ENCODE peak calls at places on chromosomes 3 and 15, in five cellular contexts. A, G, R, B and T are unnamed samples.

GRCh38 chr15:74531144-74531811 is 9.7 kb upstream of the ARID3B start:
- DNase-seq in G (no peak), A (no peak), R (peak; percentile 71), B (no peak), T (no peak)

GRCh38 chr3:79167651-79168416 is 600.0 kb downstream of the ROBO1 start:
- DNase-seq in A (no peak), R (no peak), B (no peak), G (no peak), T (peak; percentile 39)

GRCh38 chr3:81743096-81744025 is 18.1 kb downstream of the GBE1 start:
- DNase-seq in G (peak; percentile 63), A (no peak), R (no peak), B (no peak), T (peak; percentile 45)

GRCh38 chr3:136122006-136122405 is 74.1 kb downstream of the MSL2 start:
- DNase-seq in A (no peak), R (no peak), B (no peak), G (no peak), T (no peak)

GRCh38 chr3:22691407-22691806 is 511.7 kb upstream of the UBE2E2 start:
- DNase-seq in B (no peak), G (no peak), R (no peak), A (no peak), T (no peak)

GRCh38 chr3:70108072-70108471 is 108.5 kb downstream of the SAMMSON start:
- DNase-seq in A (no peak), B (no peak), R (peak; percentile 18), G (no peak), T (no peak)

GRCh38 chr3:23203651-23204111 is 554 bp downstream of the UBE2E2 start:
- DNase-seq in B (no peak), R (no peak), G (peak; percentile 14), A (peak; percentile 71), T (no peak)

GRCh38 chr3:77186728-77187127 is 146.8 kb downstream of the ROBO2 start:
- DNase-seq in B (no peak), R (no peak), A (no peak), G (no peak), T (no peak)

GRCh38 chr15:34365073-34365825 is 1.7 kb downstream of the LPCAT4 start:
- DNase-seq in G (no peak), R (no peak), A (no peak), B (peak; percentile 46), T (no peak)

GRCh38 chr15:83659011-83659811 is 5.3 kb downstream of the ADAMTSL3 start:
- DNase-seq in G (no peak), B (peak; percentile 63), R (peak; percentile 10), A (no peak), T (no peak)

DNA sequence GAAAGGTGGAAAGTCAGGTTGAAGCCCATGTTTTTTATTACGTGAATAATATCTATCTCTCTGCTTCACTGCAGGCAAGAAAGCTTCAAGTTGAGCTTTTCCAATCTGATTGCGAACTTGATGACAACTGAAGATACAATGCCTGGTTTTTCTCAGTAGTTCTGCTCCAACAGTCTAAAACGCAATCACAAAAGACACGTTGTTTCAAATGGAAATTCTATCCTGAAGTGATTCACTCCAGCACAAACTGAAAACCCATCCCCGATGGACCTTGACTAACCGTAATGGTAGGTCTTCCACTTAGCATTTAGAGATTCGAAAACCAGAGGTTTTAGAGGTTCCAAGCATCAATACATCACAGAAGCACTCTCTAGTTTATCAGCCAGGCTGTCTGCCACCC is 10.6 kb downstream of the B4GALT4 start:
- DNase-seq in R (no peak), G (no peak), A (no peak), B (no peak), T (no peak)
- H3K27ac ChIP-seq in R (no peak overlapping the region), G (no peak overlapping the region), A (no peak overlapping the region), B (no peak overlapping the region), T (no peak overlapping the region)

DNA sequence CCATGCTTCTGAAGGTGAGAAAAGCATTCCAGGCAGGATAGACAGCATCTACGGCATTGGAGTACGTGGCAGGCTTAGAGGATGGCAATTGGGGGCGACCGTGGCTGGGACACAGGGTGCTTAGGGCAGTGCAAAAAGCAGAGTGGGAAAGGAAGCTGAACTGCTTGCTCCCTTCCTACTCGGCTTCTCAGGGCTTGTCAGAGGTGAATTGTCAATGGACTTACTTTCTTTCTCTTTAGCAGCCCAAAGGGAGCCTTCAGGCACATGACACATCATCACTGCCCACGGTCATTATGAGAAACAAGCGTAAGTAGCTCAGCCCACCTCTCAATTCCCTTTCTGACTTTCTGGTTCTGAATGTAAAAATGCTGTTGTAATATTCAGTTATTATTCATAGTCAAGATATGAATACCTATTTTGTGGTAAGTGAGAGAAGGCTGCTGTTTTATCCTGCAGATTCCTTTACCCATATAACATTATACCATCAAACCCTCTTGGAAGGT is 84.3 kb downstream of the KLHL25 start:
- DNase-seq in G (no peak), B (no peak), R (no peak), A (no peak), T (no peak)
- H3K27ac ChIP-seq in G (no peak overlapping the region), B (peak overlapping the region; percentile 90), R (no peak overlapping the region), A (no peak overlapping the region), T (no peak overlapping the region)

DNA sequence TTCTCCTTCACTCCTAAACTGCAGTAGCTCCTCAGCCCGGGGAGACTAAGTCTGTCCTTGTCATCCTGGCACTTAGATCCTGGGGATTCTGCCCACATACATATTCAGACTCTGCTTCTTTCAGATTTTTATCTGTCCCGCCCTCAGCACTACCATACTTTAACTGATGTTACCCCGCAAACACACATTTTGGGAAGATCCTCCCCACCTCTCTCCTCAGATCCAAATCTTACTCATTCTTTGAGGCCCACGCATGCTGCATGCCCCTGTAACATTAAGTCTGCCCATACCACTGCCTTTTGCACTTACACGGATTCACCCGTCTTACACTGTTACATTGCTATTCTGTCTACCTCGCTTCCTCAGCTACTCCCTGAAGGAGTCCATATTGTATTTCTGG is 36.1 kb downstream of the SENP8 start:
- DNase-seq in A (no peak), B (no peak), G (no peak), R (no peak), T (no peak)
- H3K27ac ChIP-seq in A (no peak overlapping the region), B (no peak overlapping the region), G (peak overlapping the region; percentile 73), R (no peak overlapping the region), T (no peak overlapping the region)

DNA sequence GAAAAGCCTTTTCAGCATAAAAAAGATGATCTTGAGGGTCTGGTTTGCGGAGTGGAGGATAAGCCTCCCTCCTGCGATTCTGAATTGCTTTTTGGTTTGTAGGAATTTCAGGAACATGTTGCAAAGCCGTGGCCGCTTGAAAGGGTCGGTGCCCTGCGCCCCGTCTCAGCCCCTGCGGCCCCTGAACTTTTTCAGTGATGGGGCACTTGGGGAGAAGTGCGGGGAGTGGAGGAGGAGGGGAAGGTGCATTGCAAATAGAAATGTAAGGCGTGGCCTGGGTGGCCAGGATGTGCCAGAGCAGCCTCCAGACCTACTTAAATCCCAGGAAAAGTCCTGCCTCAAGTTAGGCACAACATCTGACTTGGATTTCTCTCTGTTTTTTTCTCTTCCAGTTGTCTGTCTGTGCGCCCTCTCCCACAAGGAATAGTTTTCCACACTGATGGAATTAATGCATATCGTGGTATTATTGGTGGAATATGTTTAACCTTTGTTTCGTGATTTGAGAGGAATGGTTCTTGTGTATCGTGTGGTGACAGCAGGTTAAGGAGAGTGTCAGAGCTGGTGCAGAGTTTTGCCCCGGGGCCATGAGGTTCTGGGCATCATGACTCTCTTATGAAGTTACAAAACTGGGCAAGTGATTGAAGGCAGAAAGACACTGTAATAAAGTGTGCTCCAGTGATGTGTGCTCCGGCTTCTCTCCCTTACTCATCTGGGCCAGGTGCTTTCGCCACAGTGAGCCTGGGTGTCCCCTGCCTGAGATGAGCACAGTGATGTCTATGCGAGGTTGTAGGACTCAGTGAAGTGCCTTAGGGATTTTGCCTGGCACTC is 153.8 kb downstream of the PGPEP1L start:
- DNase-seq in R (no peak), G (no peak), A (no peak), B (no peak), T (no peak)
- H3K27ac ChIP-seq in R (no peak overlapping the region), G (peak overlapping the region; percentile 97), A (peak overlapping the region; percentile 89), B (peak overlapping the region; percentile 93), T (peak overlapping the region; percentile 71)

GRCh38 chr15:42510258-42511009 is 15.0 kb downstream of the SNAP23 start:
- DNase-seq in B (no peak), A (no peak), R (no peak), G (no peak), T (no peak)
- H3K27ac ChIP-seq in B (no peak overlapping the region), A (peak overlapping the region; percentile 49), R (no peak overlapping the region), G (no peak overlapping the region), T (no peak overlapping the region)

DNA sequence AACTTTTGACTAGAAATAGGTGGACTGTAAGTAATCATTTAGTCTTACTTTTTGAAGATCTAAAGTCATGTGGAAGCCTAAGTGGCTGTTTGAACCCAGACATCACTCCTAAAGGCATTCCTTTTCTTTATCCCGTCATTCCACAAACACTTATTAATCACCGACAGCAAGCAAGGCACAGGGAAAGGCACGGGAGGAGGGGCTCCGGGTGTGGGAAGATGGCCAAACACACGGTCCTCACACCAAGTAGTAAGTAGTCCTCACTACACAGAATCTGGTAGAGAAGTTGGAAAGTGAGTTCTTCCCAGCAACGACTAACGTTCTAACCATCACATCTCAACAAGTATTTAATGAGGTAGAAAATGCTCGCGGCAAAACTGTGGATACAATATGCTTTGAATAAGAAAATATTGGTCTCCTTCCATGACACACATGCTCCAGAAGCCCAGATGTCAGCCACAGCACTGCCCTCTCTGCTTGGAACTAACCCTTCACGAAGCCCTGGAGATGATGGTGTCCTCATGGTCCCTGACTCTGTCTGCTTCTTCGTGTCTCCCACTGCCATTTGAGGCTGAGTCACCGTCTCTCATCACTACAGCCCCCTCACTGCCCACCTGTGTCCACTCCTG is 202.2 kb downstream of the OPA1 start:
- DNase-seq in R (no peak), B (no peak), G (no peak), A (no peak), T (no peak)
- H3K27ac ChIP-seq in R (no peak overlapping the region), B (no peak overlapping the region), G (no peak overlapping the region), A (no peak overlapping the region), T (no peak overlapping the region)

GRCh38 chr3:148954981-148955380 is 36.4 kb upstream of the GYG1 start:
- DNase-seq in A (no peak), B (no peak), G (no peak), R (no peak), T (no peak)
- H3K27ac ChIP-seq in A (peak overlapping the region; percentile 82), B (no peak overlapping the region), G (no peak overlapping the region), R (no peak overlapping the region), T (no peak overlapping the region)

GRCh38 chr3:122987726-122988319 is 39.7 kb downstream of the SEMA5B start:
- DNase-seq in R (no peak), G (no peak), B (no peak), A (no peak), T (no peak)
- H3K27ac ChIP-seq in R (no peak overlapping the region), G (no peak overlapping the region), B (no peak overlapping the region), A (no peak overlapping the region), T (no peak overlapping the region)